ENCODE peak calls at places on chromosomes 2 and 18, in eight cellular contexts. Z is astrocyte, N is left ventricle myocardium inferior, J is heart right ventricle, R is neural progenitor cell, A is dorsolateral prefrontal cortex, P is GM06990, C is endothelial cell. V is an unnamed sample.

GRCh38 chr2:190853659-190854386 is 26.8 kb upstream of the GLS start:
- DNase-seq in A (no peak), J (no peak), N (no peak), C (no peak), Z (no peak), R (no peak), P (no peak), V (peak)

GRCh38 chr2:109289011-109289410 is 160.0 kb downstream of the SH3RF3 start:
- DNase-seq in A (no peak), Z (no peak), C (no peak), R (no peak), P (no peak), N (no peak), J (no peak), V (no peak)

GRCh38 chr18:35410561-35410960 is 33.4 kb upstream of the ZNF396 start:
- DNase-seq in R (no peak), J (no peak), P (peak), Z (no peak), N (no peak), A (no peak), C (no peak), V (no peak)

GRCh38 chr18:32368170-32368569 is 102.5 kb downstream of the GAREM1 start:
- DNase-seq in P (no peak), R (no peak), Z (no peak), J (no peak), A (no peak), N (no peak), C (no peak), V (no peak)

GRCh38 chr18:37452015-37452414 is 113.6 kb downstream of the CELF4 start:
- DNase-seq in C (no peak), J (no peak), N (no peak), Z (no peak), R (no peak), P (no peak), A (no peak), V (no peak)

GRCh38 chr18:2082676-2083075 is 488.6 kb downstream of the METTL4 start:
- DNase-seq in R (no peak), A (no peak), J (no peak), P (no peak), N (no peak), Z (no peak), C (no peak), V (no peak)

GRCh38 chr2:176817061-176817565 is 395.5 kb upstream of the HNRNPA3 start:
- DNase-seq in A (peak), Z (no peak), P (no peak), R (peak), J (no peak), C (no peak), N (no peak), V (no peak)

GRCh38 chr18:48676346-48676745 is 137.5 kb downstream of the CTIF start:
- DNase-seq in Z (no peak), P (no peak), N (no peak), A (no peak), C (no peak), J (no peak), R (no peak), V (no peak)

GRCh38 chr2:168635065-168635577 is 167.3 kb upstream of the NOSTRIN start:
- DNase-seq in A (no peak), C (no peak), R (peak), N (peak), Z (peak), J (peak), P (no peak), V (no peak)

GRCh38 chr2:102442967-102443828 is 20.2 kb downstream of the IL18RAP start:
- DNase-seq in N (no peak), P (no peak), J (no peak), C (peak), A (no peak), Z (peak), R (peak), V (peak)

GRCh38 chr2:56263876-56264275 is 80.1 kb downstream of the CCDC85A start:
- DNase-seq in R (no peak), A (no peak), N (no peak), Z (no peak), C (no peak), P (no peak), J (no peak), V (no peak)

GRCh38 chr2:84906108-84906899 is 848 bp downstream of the TMSB10 start:
- DNase-seq in J (peak), C (no peak), R (peak), N (peak), A (peak), Z (no peak), P (peak), V (peak)

GRCh38 chr2:28390857-28391563 is 1.6 kb upstream of the FOSL2 start:
- DNase-seq in C (peak), N (peak), P (no peak), J (peak), A (peak), R (peak), Z (no peak), V (no peak)

GRCh38 chr2:28393115-28393836 is 618 bp downstream of the FOSL2 start:
- DNase-seq in Z (peak), N (peak), C (peak), J (peak), P (peak), A (peak), R (peak), V (peak)

GRCh38 chr2:28390241-28390856 is 2.3 kb upstream of the FOSL2 start:
- DNase-seq in Z (peak), C (peak), R (peak), J (peak), A (peak), N (peak), P (peak), V (peak)

GRCh38 chr2:28392297-28393114 is at the start of gene FOSL2:
- DNase-seq in N (peak), Z (peak), R (peak), A (peak), J (peak), C (peak), P (peak), V (peak)

DNA sequence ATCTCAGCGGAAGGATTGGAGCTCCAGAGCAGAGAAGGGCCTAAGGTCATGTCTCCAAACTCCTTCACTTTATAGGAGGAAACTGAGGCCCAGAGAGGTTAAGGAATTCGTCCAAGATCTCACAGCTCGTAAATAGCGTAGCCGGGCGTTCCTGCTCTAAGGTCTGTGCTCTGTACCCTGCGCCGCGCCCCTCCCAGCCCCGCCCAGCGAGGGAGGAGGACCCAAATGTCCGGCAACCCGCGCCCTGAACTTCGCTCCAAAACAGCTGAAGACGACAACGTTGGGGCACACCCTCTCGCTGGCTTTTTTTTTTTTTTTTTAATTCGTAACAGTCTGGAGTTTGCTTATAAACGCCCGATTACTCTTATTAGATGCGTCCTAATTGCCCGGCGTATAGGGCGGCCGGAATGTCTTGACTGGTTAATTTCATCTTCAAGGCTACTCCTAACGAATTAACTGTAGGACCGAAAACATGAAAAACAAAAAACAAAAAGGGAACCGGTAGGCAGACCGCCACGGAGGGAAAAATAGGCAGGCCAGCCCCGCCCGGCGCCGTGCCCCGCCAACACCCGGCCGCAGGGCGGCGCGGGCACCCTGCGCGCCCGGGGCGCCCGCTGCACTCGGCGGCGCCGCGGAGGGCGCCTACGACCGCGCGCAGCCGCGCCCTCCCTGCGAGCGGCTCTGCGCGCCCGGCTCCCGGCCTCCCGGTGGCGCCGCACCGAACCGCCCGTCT is 928 bp upstream of the FOSL2 start:
- DNase-seq in N (peak), P (peak), R (peak), Z (peak), A (peak), C (peak), J (peak), V (peak)
- TF ChIP-seq CTCF in N (no peak), P (no peak), R (peak), Z (no peak), A (no peak), C (no peak), J (peak), V (peak)

DNA sequence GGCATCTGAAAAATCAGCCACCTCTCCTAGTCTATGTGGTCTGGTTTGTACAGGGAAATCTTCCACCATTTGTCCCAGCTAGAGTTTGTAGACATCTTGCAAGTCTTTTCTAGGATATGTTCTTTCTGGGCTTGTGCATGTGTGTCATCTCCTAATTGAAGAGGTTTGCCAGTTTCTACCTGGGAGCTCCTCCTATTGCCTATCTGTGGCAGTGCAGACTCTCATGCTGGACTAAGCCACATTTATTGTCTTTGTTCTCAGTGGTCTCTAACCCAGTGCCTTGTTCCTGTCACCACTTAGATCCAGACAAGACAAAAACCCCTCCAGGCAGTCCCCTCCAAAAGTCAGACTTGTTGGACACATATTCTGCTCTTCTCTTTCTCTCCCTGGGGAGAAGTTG is 72.0 kb upstream of the MRPS9 start:
- DNase-seq in P (no peak), C (no peak), R (peak), A (no peak), Z (no peak), J (no peak), N (no peak), V (no peak)
- TF ChIP-seq CTCF in P (no peak), C (no peak), R (no peak), A (no peak), Z (no peak), J (no peak), N (no peak), V (no peak)

GRCh38 chr2:3107567-3107966 is 270.1 kb downstream of the EIPR1 start:
- DNase-seq in A (no peak), N (no peak), Z (no peak), P (no peak), J (no peak), R (no peak), C (no peak), V (peak)
- TF ChIP-seq CTCF in A (no peak), N (no peak), Z (no peak), P (no peak), J (no peak), R (no peak), C (no peak), V (no peak)

GRCh38 chr2:222610746-222611145 is 45.1 kb downstream of the FARSB start:
- DNase-seq in A (no peak), N (no peak), P (no peak), J (no peak), R (peak), C (no peak), Z (no peak), V (no peak)
- TF ChIP-seq CTCF in A (no peak), N (peak), P (no peak), J (no peak), R (peak), C (no peak), Z (no peak), V (no peak)

DNA sequence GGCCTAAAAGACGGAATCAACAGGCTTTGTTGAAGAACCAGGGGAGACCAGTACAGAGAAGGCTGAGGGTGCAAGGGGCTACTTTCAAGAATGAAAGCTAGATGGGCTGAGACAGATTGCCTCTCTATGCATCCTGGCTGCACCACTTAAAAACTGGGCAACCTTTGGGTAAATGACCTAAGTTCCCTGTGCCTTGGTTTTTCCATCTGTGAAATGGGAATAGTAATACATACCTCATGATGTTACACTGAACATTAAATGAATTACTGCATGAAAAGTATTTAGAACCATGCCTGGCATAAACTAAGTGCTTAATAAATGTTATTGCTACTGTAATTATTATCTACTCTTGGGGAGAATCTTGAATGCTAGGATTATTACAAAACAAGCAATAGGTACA is 106.5 kb downstream of the PRKCE start:
- DNase-seq in C (no peak), Z (no peak), R (no peak), A (no peak), J (no peak), N (no peak), P (no peak), V (no peak)
- TF ChIP-seq CTCF in C (no peak), Z (no peak), R (no peak), A (no peak), J (no peak), N (no peak), P (no peak), V (no peak)

GRCh38 chr2:28527196-28527595 is 31.3 kb downstream of the PLB1 start:
- DNase-seq in Z (no peak), A (no peak), N (no peak), R (no peak), C (no peak), J (no peak), P (no peak), V (no peak)
- TF ChIP-seq CTCF in Z (no peak), A (no peak), N (no peak), R (no peak), C (no peak), J (no peak), P (no peak), V (no peak)

DNA sequence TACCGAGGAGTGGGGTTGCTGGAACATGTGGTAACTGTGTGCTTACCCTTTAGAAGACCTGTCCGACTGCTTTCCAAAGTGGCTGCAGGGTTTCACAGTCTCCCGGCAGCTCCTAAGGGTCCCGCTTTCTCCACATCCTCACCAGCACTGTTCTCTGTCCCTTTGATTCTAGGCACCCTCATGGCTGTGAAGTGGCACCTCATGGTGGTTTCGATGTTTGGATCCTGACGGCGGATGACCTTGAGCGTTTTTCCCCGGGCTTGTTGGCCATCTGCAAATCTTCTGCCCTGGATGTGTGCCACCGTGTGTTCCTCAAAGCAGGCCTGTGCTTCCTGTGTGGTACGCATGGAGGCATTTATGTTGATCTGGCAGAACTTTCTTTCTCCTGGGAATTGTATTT is 292.5 kb upstream of the HDAC4 start:
- DNase-seq in Z (no peak), J (no peak), N (no peak), A (no peak), R (no peak), C (no peak), P (no peak), V (no peak)
- TF ChIP-seq CTCF in Z (no peak), J (no peak), N (no peak), A (no peak), R (no peak), C (no peak), P (no peak), V (no peak)